ENCODE peak calls at places on chromosomes 3 and 15, in six cellular contexts. One of them, this sample, is unnamed. For H3K4me1, the result is how much of the 10 kb centered on the place peaks cover.

GRCh38 chr3:194572944-194573491 is 60.2 kb downstream of the TMEM44 start:
- DNase-seq in keratinocyte: no peak
- DNase-seq in IMR-90: peak
- DNase-seq in PC-3: no peak
- DNase-seq in GM12878: no peak
- DNase-seq in HCT116: no peak
- DNase-seq in this sample: peak

GRCh38 chr3:21140785-21141184 is 610.2 kb downstream of the ZNF385D start:
- DNase-seq in keratinocyte: no peak
- DNase-seq in IMR-90: no peak
- DNase-seq in PC-3: no peak
- DNase-seq in GM12878: no peak
- DNase-seq in HCT116: no peak
- DNase-seq in this sample: no peak

GRCh38 chr3:82000350-82000749 is 238.9 kb upstream of the GBE1 start:
- DNase-seq in keratinocyte: no peak
- DNase-seq in IMR-90: no peak
- DNase-seq in PC-3: no peak
- DNase-seq in GM12878: no peak
- DNase-seq in HCT116: no peak
- DNase-seq in this sample: no peak

GRCh38 chr3:195551381-195551978 is 8.4 kb upstream of the PPP1R2 start:
- DNase-seq in keratinocyte: no peak
- DNase-seq in IMR-90: no peak
- DNase-seq in PC-3: peak
- DNase-seq in GM12878: no peak
- DNase-seq in HCT116: no peak
- DNase-seq in this sample: no peak

GRCh38 chr15:99421172-99421656 is 144.6 kb upstream of the MEF2A start:
- DNase-seq in keratinocyte: no peak
- DNase-seq in IMR-90: peak
- DNase-seq in PC-3: no peak
- DNase-seq in GM12878: no peak
- DNase-seq in HCT116: no peak
- DNase-seq in this sample: no peak

GRCh38 chr15:60038111-60038521 is 34.0 kb downstream of the FOXB1 start:
- DNase-seq in keratinocyte: peak
- DNase-seq in IMR-90: no peak
- DNase-seq in PC-3: peak
- DNase-seq in GM12878: no peak
- DNase-seq in HCT116: no peak
- DNase-seq in this sample: no peak

GRCh38 chr3:58471025-58471887 is 20.6 kb upstream of the KCTD6 start:
- DNase-seq in keratinocyte: peak
- DNase-seq in IMR-90: peak
- DNase-seq in PC-3: peak
- DNase-seq in GM12878: no peak
- DNase-seq in HCT116: peak
- DNase-seq in this sample: peak

GRCh38 chr15:85149460-85150129 is 167.9 kb downstream of the PDE8A start:
- DNase-seq in keratinocyte: no peak
- DNase-seq in IMR-90: no peak
- DNase-seq in PC-3: no peak
- DNase-seq in GM12878: no peak
- DNase-seq in HCT116: no peak
- DNase-seq in this sample: no peak

GRCh38 chr15:29945943-29946591 is 123.8 kb upstream of the TJP1 start:
- DNase-seq in keratinocyte: peak
- DNase-seq in IMR-90: peak
- DNase-seq in PC-3: no peak
- DNase-seq in GM12878: no peak
- DNase-seq in HCT116: no peak
- DNase-seq in this sample: peak

GRCh38 chr3:197428117-197428761 is 127.5 kb downstream of the BDH1 start:
- DNase-seq in keratinocyte: no peak
- DNase-seq in IMR-90: peak
- DNase-seq in PC-3: peak
- DNase-seq in GM12878: no peak
- DNase-seq in HCT116: peak
- DNase-seq in this sample: peak

GRCh38 chr3:12477256-12477655 is 7.0 kb upstream of the TSEN2 start:
- DNase-seq in keratinocyte: no peak
- DNase-seq in IMR-90: no peak
- DNase-seq in PC-3: no peak
- DNase-seq in GM12878: no peak
- DNase-seq in HCT116: no peak
- DNase-seq in this sample: no peak

GRCh38 chr15:76938752-76939151 is 7.2 kb downstream of the RCN2 start:
- DNase-seq in keratinocyte: no peak
- DNase-seq in IMR-90: no peak
- DNase-seq in PC-3: no peak
- DNase-seq in GM12878: no peak
- DNase-seq in HCT116: no peak
- DNase-seq in this sample: no peak

GRCh38 chr3:149145926-149146325 is 16.5 kb downstream of the HPS3 start:
- DNase-seq in keratinocyte: no peak
- DNase-seq in IMR-90: no peak
- DNase-seq in PC-3: no peak
- DNase-seq in GM12878: no peak
- DNase-seq in HCT116: no peak
- DNase-seq in this sample: no peak
- H3K4me2 ChIP-seq in keratinocyte: no peak
- H3K4me2 ChIP-seq in IMR-90: no peak
- H3K4me2 ChIP-seq in PC-3: no peak
- H3K4me2 ChIP-seq in GM12878: peak
- H3K4me2 ChIP-seq in HCT116: no peak
- H3K4me2 ChIP-seq in this sample: no peak

DNA sequence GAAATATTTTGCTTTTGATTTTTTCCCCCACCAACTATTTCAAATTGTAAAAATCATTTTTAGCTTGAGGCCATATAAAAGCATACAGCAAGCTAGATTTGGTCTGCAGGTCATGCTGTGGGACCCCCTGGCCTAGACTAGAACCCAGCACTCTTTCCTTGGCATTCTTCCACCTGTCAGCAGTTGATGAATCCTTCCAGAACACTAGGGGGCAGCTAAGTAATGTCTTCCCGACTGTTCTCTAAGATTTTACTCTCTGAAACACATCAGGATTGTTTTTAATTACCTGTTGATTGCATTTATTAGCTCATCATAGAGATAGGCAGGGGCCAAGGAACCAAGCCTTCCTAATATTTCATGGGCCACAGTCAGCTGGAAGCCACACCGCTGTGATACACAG is 174.5 kb downstream of the CACNA1D start:
- DNase-seq in keratinocyte: no peak
- DNase-seq in IMR-90: no peak
- DNase-seq in PC-3: peak
- DNase-seq in GM12878: no peak
- DNase-seq in HCT116: peak
- DNase-seq in this sample: no peak
- TF ChIP-seq CTCF in keratinocyte: peak
- TF ChIP-seq CTCF in IMR-90: peak
- TF ChIP-seq CTCF in PC-3: peak
- TF ChIP-seq CTCF in GM12878: peak
- TF ChIP-seq CTCF in HCT116: peak
- TF ChIP-seq CTCF in this sample: peak

DNA sequence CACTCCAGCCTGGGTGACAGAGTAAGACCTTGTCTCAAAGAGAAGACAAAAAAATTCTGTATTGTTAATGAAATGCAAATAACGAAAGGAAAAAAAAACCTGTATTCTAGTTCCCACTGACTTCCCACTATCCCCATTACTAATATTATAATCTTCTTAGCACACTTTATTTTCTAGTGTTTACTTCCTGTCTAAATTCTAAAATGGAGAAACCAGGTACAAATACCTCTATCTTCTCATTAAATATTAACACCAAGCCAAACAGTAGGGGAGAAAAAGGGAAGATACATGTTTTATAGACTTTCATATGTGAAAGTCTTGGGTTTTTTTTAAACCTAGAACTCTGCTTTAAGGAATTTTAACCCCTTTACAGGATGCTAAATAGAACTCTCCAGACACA is 55.3 kb upstream of the PLXND1 start:
- DNase-seq in keratinocyte: no peak
- DNase-seq in IMR-90: no peak
- DNase-seq in PC-3: no peak
- DNase-seq in GM12878: no peak
- DNase-seq in HCT116: no peak
- DNase-seq in this sample: no peak
- H3K4me1 ChIP-seq in keratinocyte: half or more
- H3K4me1 ChIP-seq in IMR-90: under half
- H3K4me1 ChIP-seq in PC-3: half or more
- H3K4me1 ChIP-seq in GM12878: under half
- H3K4me1 ChIP-seq in HCT116: half or more
- H3K4me1 ChIP-seq in this sample: half or more

DNA sequence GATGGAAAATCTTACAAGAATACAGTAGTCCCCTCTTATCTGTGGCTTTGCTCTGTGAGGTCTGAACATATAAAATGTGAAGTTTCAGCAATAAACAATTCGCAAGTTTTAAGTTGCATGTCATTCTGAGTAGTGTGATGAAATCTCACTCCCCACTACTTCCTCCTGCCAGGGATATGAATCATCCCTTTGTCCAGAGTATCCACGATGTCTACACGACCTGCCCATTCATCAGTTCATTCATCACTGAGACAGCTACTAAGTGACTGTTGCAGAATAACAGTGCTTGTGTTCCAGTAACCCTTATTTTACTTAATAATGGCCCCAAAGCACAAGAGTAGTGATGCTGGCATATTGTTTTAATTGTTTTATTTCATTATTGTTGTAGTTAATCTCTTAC is 489.2 kb upstream of the UBE2E2 start:
- DNase-seq in keratinocyte: no peak
- DNase-seq in IMR-90: peak
- DNase-seq in PC-3: peak
- DNase-seq in GM12878: no peak
- DNase-seq in HCT116: no peak
- DNase-seq in this sample: peak
- H3K4me2 ChIP-seq in keratinocyte: no peak
- H3K4me2 ChIP-seq in IMR-90: no peak
- H3K4me2 ChIP-seq in PC-3: peak
- H3K4me2 ChIP-seq in GM12878: no peak
- H3K4me2 ChIP-seq in HCT116: no peak
- H3K4me2 ChIP-seq in this sample: peak

DNA sequence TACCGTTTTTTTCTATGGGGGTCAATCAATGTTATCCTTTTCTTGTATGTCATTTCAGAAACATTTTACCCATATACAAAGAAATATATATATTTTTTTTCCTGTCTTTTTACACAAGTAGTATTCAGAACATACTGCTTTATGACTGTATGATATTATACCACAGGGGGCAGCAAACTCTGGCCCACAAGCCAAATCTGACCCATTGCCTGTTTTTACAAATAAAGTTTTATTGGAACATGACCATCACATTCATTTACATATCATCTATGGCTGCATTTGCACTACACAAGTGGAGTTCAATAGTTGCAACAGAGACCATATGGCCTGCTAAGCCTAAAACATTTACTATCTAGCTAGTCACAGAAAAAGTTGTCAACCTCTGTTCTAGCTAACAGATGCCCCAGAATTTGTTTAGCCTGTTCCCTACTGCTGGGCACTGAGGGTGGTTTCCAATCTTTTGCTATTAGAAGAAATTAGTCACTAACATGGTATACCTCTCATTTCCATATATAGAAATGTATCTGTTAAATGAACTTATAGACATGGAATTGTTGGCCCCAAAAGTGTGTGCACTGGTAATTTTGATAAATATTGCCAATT is 57.7 kb downstream of the BFSP2 start:
- DNase-seq in keratinocyte: no peak
- DNase-seq in IMR-90: no peak
- DNase-seq in PC-3: peak
- DNase-seq in GM12878: no peak
- DNase-seq in HCT116: peak
- DNase-seq in this sample: no peak
- TF ChIP-seq CTCF in keratinocyte: peak
- TF ChIP-seq CTCF in IMR-90: peak
- TF ChIP-seq CTCF in PC-3: peak
- TF ChIP-seq CTCF in GM12878: peak
- TF ChIP-seq CTCF in HCT116: peak
- TF ChIP-seq CTCF in this sample: peak

GRCh38 chr3:4351872-4352271 is 48.7 kb downstream of the SETMAR start:
- DNase-seq in keratinocyte: no peak
- DNase-seq in IMR-90: no peak
- DNase-seq in PC-3: no peak
- DNase-seq in GM12878: no peak
- DNase-seq in HCT116: no peak
- DNase-seq in this sample: no peak
- H3K4me1 ChIP-seq in keratinocyte: under half
- H3K4me1 ChIP-seq in IMR-90: under half
- H3K4me1 ChIP-seq in PC-3: under half
- H3K4me1 ChIP-seq in GM12878: under half
- H3K4me1 ChIP-seq in HCT116: under half
- H3K4me1 ChIP-seq in this sample: under half

GRCh38 chr3:129558076-129558771 is 15.2 kb downstream of the H1-8 start:
- DNase-seq in keratinocyte: no peak
- DNase-seq in IMR-90: peak
- DNase-seq in PC-3: no peak
- DNase-seq in GM12878: no peak
- DNase-seq in HCT116: no peak
- DNase-seq in this sample: no peak
- H3K4me2 ChIP-seq in keratinocyte: no peak
- H3K4me2 ChIP-seq in IMR-90: peak
- H3K4me2 ChIP-seq in PC-3: no peak
- H3K4me2 ChIP-seq in GM12878: no peak
- H3K4me2 ChIP-seq in HCT116: no peak
- H3K4me2 ChIP-seq in this sample: no peak